ENCODE peak calls at places on chromosome 18, in nine cellular contexts. Q, T, R, O, F, Y, A, X and D are unnamed samples.

GRCh38 chr18:26230497-26230896 is 4.3 kb downstream of the TAF4B start:
- DNase-seq in Q (no peak), T (no peak), R (no peak), O (no peak), F (no peak), Y (no peak), A (no peak), X (no peak), D (no peak)

GRCh38 chr18:68034293-68034692 is 517.8 kb upstream of the DSEL start:
- DNase-seq in Q (no peak), T (no peak), R (no peak), O (no peak), F (no peak), Y (no peak), A (no peak), X (no peak), D (no peak)

GRCh38 chr18:58227361-58227930 is 183.4 kb downstream of the NEDD4L start:
- DNase-seq in Q (no peak), T (no peak), R (no peak), O (no peak), F (no peak), Y (no peak), A (no peak), X (no peak), D (no peak)

GRCh38 chr18:69282371-69282770 is 118.3 kb upstream of the DOK6 start:
- DNase-seq in Q (no peak), T (no peak), R (no peak), O (no peak), F (no peak), Y (no peak), A (no peak), X (no peak), D (no peak)

GRCh38 chr18:11246466-11246865 is 97.1 kb upstream of the PIEZO2 start:
- DNase-seq in Q (no peak), T (no peak), R (no peak), O (no peak), F (no peak), Y (no peak), A (no peak), X (no peak), D (no peak)

GRCh38 chr18:56962322-56962721 is 184.6 kb upstream of the BOD1L2 start:
- DNase-seq in Q (no peak), T (no peak), R (no peak), O (no peak), F (no peak), Y (no peak), A (no peak), X (no peak), D (no peak)

GRCh38 chr18:55353806-55354205 is 234.2 kb downstream of the TCF4 start:
- DNase-seq in Q (no peak), T (no peak), R (no peak), O (no peak), F (no peak), Y (no peak), A (no peak), X (no peak), D (no peak)

GRCh38 chr18:48955528-48956261 is 4.9 kb upstream of the SMAD7 start:
- DNase-seq in Q (no peak), T (no peak), R (peak), O (peak), F (no peak), Y (peak), A (peak), X (no peak), D (peak)

GRCh38 chr18:10928971-10929373 is 220.4 kb downstream of the PIEZO2 start:
- DNase-seq in Q (no peak), T (no peak), R (no peak), O (no peak), F (no peak), Y (no peak), A (no peak), X (no peak), D (no peak)

GRCh38 chr18:8688857-8689256 is 16.5 kb upstream of the MTCL1 start:
- DNase-seq in Q (no peak), T (no peak), R (no peak), O (no peak), F (no peak), Y (no peak), A (no peak), X (no peak), D (no peak)

GRCh38 chr18:63850636-63851035 is 36.9 kb upstream of the SERPINB2 start:
- DNase-seq in Q (no peak), T (no peak), R (no peak), O (no peak), F (no peak), Y (no peak), A (no peak), X (no peak), D (no peak)

GRCh38 chr18:63152791-63153190 is 166.8 kb downstream of the BCL2 start:
- DNase-seq in Q (no peak), T (no peak), R (no peak), O (no peak), F (no peak), Y (no peak), A (no peak), X (no peak), D (no peak)

GRCh38 chr18:58522157-58522556 is 106.7 kb downstream of the ALPK2 start:
- DNase-seq in Q (no peak), T (no peak), R (no peak), O (no peak), F (no peak), Y (no peak), A (no peak), X (no peak), D (no peak)

GRCh38 chr18:77361382-77361781 is 111.7 kb downstream of the GALR1 start:
- DNase-seq in Q (no peak), T (no peak), R (no peak), O (no peak), F (no peak), Y (no peak), A (no peak), X (no peak), D (no peak)
- TF ChIP-seq POLR2A in Q (no peak), T (no peak), R (no peak), O (no peak), F (no peak), Y (no peak), A (no peak), X (no peak), D (no peak)

DNA sequence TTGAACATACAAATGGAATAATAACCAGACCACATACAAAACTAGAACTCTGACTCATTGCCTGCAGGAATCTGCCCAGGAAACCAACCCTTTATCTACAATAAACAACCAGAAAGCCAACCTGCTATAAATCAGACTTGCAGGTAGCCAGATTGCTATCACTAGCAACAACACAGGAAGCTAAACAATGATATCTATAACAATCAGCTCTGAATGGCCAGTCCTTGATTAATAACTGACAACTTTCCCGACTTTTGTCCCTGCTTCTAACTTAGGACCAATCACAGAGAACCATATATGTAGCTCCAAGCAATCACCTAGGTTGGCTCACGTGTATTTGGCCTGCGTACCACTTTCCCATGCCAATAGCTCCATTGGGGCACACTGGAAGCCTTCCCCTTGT is 470.8 kb downstream of the RIT2 start:
- DNase-seq in Q (no peak), T (no peak), R (no peak), O (no peak), F (no peak), Y (no peak), A (peak), X (no peak), D (peak)
- TF ChIP-seq POLR2A in Q (no peak), T (no peak), R (no peak), O (no peak), F (no peak), Y (no peak), A (peak), X (no peak), D (no peak)

GRCh38 chr18:45664824-45665763 is 49.8 kb downstream of the SLC14A2 start:
- DNase-seq in Q (peak), T (peak), R (peak), O (peak), F (peak), Y (no peak), A (peak), X (peak), D (peak)
- TF ChIP-seq POLR2A in Q (no peak), T (no peak), R (no peak), O (no peak), F (no peak), Y (no peak), A (no peak), X (no peak), D (no peak)

GRCh38 chr18:75207298-75208054 is 1.5 kb downstream of the PTGR3 start:
- DNase-seq in Q (no peak), T (no peak), R (no peak), O (no peak), F (peak), Y (no peak), A (no peak), X (no peak), D (no peak)
- TF ChIP-seq POLR2A in Q (no peak), T (no peak), R (no peak), O (no peak), F (no peak), Y (no peak), A (no peak), X (no peak), D (no peak)